ENCODE peak calls at places on chromosomes 11 and 22, in eight cellular contexts. M is Peyer's patch, W is AG09309, U is left ventricle myocardium inferior, P is cardiac muscle cell, O is prostate gland, E is GM12865, G is HepG2. B is an unnamed sample.

GRCh38 chr11:69099193-69099592 is 50.5 kb downstream of the TPCN2 start:
- DNase-seq in G (no peak), P (no peak), M (no peak), E (no peak), U (no peak), W (no peak), O (no peak), B (no peak)

GRCh38 chr11:1303196-1303821 is 6.1 kb downstream of the TOLLIP start:
- DNase-seq in W (no peak), E (no peak), O (no peak), P (no peak), M (peak), G (no peak), U (no peak), B (no peak)

GRCh38 chr22:40107244-40107643 is 70.5 kb upstream of the TNRC6B start:
- DNase-seq in M (no peak), P (no peak), G (no peak), W (no peak), O (no peak), U (no peak), E (no peak), B (no peak)

GRCh38 chr22:23180301-23180892 is at the start of gene BCR:
- DNase-seq in M (peak), W (peak), P (peak), O (peak), U (peak), E (peak), G (no peak), B (no peak)

GRCh38 chr22:46009730-46010129 is 32.8 kb upstream of the WNT7B start:
- DNase-seq in O (no peak), U (peak), E (no peak), G (no peak), P (no peak), W (no peak), M (no peak), B (no peak)

GRCh38 chr22:39927544-39927943 is 26.7 kb downstream of the GRAP2 start:
- DNase-seq in W (no peak), G (peak), M (no peak), E (no peak), O (no peak), U (no peak), P (no peak), B (no peak)

GRCh38 chr11:102843474-102843873 is at the start of gene MMP3:
- DNase-seq in O (no peak), U (no peak), M (no peak), P (no peak), G (no peak), E (no peak), W (no peak), B (no peak)

GRCh38 chr22:17108256-17109112 is 12.7 kb downstream of the TMEM121B start:
- DNase-seq in W (no peak), G (no peak), P (no peak), O (no peak), M (no peak), E (no peak), U (no peak), B (no peak)

GRCh38 chr11:86790867-86791849 is 9.2 kb upstream of the PRSS23 start:
- DNase-seq in E (no peak), U (no peak), P (no peak), G (no peak), O (no peak), W (no peak), M (no peak), B (no peak)

GRCh38 chr11:42243370-42243769 is 783.9 kb upstream of the LRRC4C start:
- DNase-seq in E (no peak), G (no peak), M (no peak), O (no peak), W (no peak), U (no peak), P (no peak), B (no peak)

GRCh38 chr11:69934861-69935494 is 115.8 kb upstream of the FGF3 start:
- DNase-seq in G (no peak), M (no peak), W (no peak), U (peak), O (no peak), E (no peak), P (no peak), B (no peak)

GRCh38 chr11:60982184-60982583 is 10.7 kb downstream of the CD6 start:
- DNase-seq in G (no peak), U (no peak), P (no peak), E (no peak), O (no peak), M (peak), W (no peak), B (no peak)

GRCh38 chr11:122113836-122114235 is 2.2 kb downstream of the BLID start:
- DNase-seq in M (no peak), W (no peak), G (no peak), E (no peak), P (peak), U (no peak), O (no peak), B (no peak)
- H3K4me3 ChIP-seq in M (no peak), W (no peak), G (no peak), E (peak), P (no peak), U (no peak), O (no peak), B (no peak)

GRCh38 chr11:89405629-89406028 is 85.5 kb downstream of the NOX4 start:
- DNase-seq in P (peak), U (no peak), G (no peak), W (no peak), E (no peak), M (no peak), O (no peak), B (no peak)
- TF ChIP-seq CTCF in P (peak), U (peak), G (no peak), W (peak), E (no peak), M (no peak), O (no peak), B (peak)

GRCh38 chr11:72113170-72113808 is 794 bp upstream of the ANAPC15 start:
- DNase-seq in W (no peak), P (no peak), E (no peak), M (no peak), O (no peak), U (no peak), G (no peak), B (no peak)
- H3K4me3 ChIP-seq in W (no peak), P (peak), E (peak), M (peak), O (no peak), U (peak), G (peak), B (no peak)

GRCh38 chr11:71963468-71963867 is 34.6 kb downstream of the RNF121 start:
- DNase-seq in O (no peak), E (no peak), P (no peak), G (no peak), M (no peak), U (no peak), W (no peak), B (no peak)
- TF ChIP-seq CTCF in O (no peak), E (no peak), P (no peak), G (no peak), M (no peak), U (no peak), W (no peak), B (no peak)

GRCh38 chr22:36334081-36334831 is 53.5 kb downstream of the MYH9 start:
- DNase-seq in O (peak), G (no peak), P (no peak), M (no peak), E (no peak), W (no peak), U (peak), B (no peak)

GRCh38 chr22:36331306-36331911 is 56.4 kb downstream of the MYH9 start:
- DNase-seq in M (peak), O (peak), G (peak), U (peak), P (peak), W (peak), E (peak), B (peak)

GRCh38 chr22:36331912-36332622 is 55.7 kb downstream of the MYH9 start:
- DNase-seq in U (peak), G (no peak), P (peak), E (peak), M (peak), O (peak), W (no peak), B (no peak)

GRCh38 chr22:36333632-36334031 is 54.1 kb downstream of the MYH9 start:
- DNase-seq in U (no peak), E (no peak), P (no peak), W (no peak), O (peak), G (no peak), M (no peak), B (no peak)

DNA sequence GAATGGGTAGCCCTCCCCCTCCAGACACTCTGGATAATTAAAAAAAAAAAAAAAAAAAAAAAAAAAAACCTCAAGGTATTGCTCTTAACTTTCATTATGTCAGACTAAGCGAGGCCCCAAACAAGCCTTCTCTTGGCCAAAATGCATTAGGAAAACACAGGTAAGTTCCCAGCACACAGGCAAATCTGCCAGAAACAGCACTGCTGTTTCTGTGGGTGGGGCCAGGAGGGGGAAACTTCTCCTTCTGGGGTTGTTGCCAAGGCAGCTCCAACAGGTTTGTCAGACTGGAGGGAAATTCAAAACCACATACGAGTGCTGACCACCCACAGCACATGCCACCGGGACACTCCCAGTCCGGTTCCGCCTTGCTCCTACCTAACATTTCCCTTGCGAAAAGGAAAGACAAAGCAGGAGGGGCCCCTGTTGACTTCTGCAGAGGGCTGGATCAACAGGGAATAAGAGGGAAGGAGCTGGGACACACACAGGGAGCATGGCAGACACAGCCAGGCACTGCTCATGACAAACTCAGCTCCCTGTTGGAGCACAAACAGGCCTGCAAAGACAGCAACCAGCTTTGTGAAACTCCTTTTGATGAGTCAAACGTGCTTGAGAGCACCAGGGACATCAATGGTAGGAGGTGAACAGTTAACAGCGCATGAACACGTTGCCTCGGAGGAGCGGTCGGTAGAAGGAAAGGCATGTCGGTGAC is 55.0 kb downstream of the MYH9 start:
- DNase-seq in U (no peak), E (peak), M (no peak), O (peak), W (no peak), G (no peak), P (peak), B (no peak)
- H3K4me3 ChIP-seq in U (peak), E (peak), M (no peak), O (no peak), W (no peak), G (no peak), P (no peak), B (no peak)

GRCh38 chr22:24707477-24707816 is 67.1 kb downstream of the PIWIL3 start:
- DNase-seq in W (no peak), O (no peak), M (peak), U (no peak), E (no peak), P (no peak), G (no peak), B (no peak)
- TF ChIP-seq CTCF in W (no peak), O (no peak), M (peak), U (peak), E (no peak), P (no peak), G (peak), B (peak)

GRCh38 chr22:36375071-36375980 is 12.4 kb downstream of the MYH9 start:
- DNase-seq in G (no peak), O (no peak), E (no peak), P (no peak), M (no peak), U (no peak), W (no peak), B (no peak)

GRCh38 chr22:36378080-36378788 is 9.5 kb downstream of the MYH9 start:
- DNase-seq in U (no peak), E (no peak), M (no peak), G (no peak), P (no peak), W (no peak), O (no peak), B (no peak)

GRCh38 chr22:36377022-36377631 is 10.6 kb downstream of the MYH9 start:
- DNase-seq in U (no peak), P (no peak), M (peak), W (no peak), G (no peak), O (no peak), E (peak), B (no peak)

GRCh38 chr22:36374603-36375024 is 13.2 kb downstream of the MYH9 start:
- DNase-seq in O (no peak), W (no peak), G (no peak), E (no peak), M (peak), U (no peak), P (peak), B (no peak)

GRCh38 chr22:36376265-36376664 is 11.5 kb downstream of the MYH9 start:
- DNase-seq in U (no peak), E (no peak), W (no peak), P (no peak), O (no peak), M (no peak), G (no peak), B (no peak)
- H3K4me3 ChIP-seq in U (no peak), E (no peak), W (no peak), P (no peak), O (no peak), M (no peak), G (no peak), B (no peak)

DNA sequence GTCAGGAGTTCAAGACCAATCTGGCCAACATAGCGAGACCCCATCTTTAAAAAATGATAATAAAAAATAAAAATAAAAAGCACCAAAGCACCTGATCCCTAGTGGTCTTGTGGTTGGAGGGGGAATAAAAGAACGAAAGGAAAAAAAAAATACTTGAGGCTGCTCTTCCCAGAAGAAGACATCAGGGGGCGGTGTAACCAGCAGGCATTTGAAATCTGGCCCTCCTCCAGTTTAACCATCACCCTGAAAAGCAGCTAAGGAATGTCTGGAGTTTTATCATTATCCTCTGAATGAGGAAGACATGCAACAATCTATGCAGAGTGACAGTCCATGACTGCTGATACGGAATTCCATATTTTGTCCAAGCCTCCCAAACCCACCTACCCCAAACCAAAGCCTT is 5.6 kb upstream of the KCTD17 start:
- DNase-seq in P (peak), U (no peak), M (no peak), E (peak), W (no peak), O (no peak), G (no peak), B (no peak)
- TF ChIP-seq CTCF in P (peak), U (peak), M (peak), E (peak), W (peak), O (no peak), G (peak), B (peak)

B was measured in retinal pigment epithelial cell.